ENCODE peak calls at places on chromosomes 5 and 9, in nine cellular contexts. Q is substantia nigra; Z is testis; P is aorta; H is esophagus squamous epithelium; L is mammary epithelial cell; N is CD8-positive, alpha-beta T cell; U is Karpas-422; R is AG04450. C is an unnamed sample.

GRCh38 chr5:135625961-135626360 is 47.2 kb upstream of the CXCL14 start:
- DNase-seq in N (no peak), R (no peak), Q (no peak), H (no peak), Z (no peak), U (no peak), P (no peak), L (no peak), C (no peak)

GRCh38 chr5:37615184-37615583 is 224.7 kb downstream of the GDNF start:
- DNase-seq in N (no peak), Q (no peak), P (no peak), U (no peak), Z (no peak), R (peak; percentile 38), L (no peak), H (no peak), C (no peak)

GRCh38 chr5:41447761-41448510 is 62.5 kb downstream of the PLCXD3 start:
- DNase-seq in R (no peak), P (no peak), Z (no peak), N (no peak), Q (no peak), L (no peak), H (no peak), U (no peak), C (no peak)

GRCh38 chr5:103744159-103744558 is 181.6 kb upstream of the NUDT12 start:
- DNase-seq in H (no peak), P (no peak), R (peak; percentile 2), L (peak; percentile 57), U (no peak), Z (no peak), Q (no peak), N (no peak), C (peak; percentile 2)

GRCh38 chr9:21579209-21579608 is 97.1 kb upstream of the IFNE start:
- DNase-seq in L (no peak), Z (no peak), N (peak; percentile 49), R (no peak), U (no peak), H (no peak), Q (no peak), P (no peak), C (no peak)

GRCh38 chr5:5146530-5147160 is 6.5 kb downstream of the ADAMTS16 start:
- DNase-seq in Z (no peak), Q (no peak), L (no peak), H (no peak), P (no peak), U (no peak), R (no peak), N (no peak), C (no peak)

GRCh38 chr9:93059097-93059959 is 827 bp downstream of the SUSD3 start:
- DNase-seq in U (no peak), L (no peak), Q (no peak), N (no peak), Z (no peak), R (no peak), P (no peak), H (no peak), C (no peak)

GRCh38 chr5:43044181-43044914 is 4.2 kb upstream of the ANXA2R start:
- DNase-seq in R (no peak), L (no peak), Z (no peak), P (peak; percentile 75), N (no peak), U (no peak), Q (no peak), H (no peak), C (no peak)

GRCh38 chr5:171023508-171023907 is 161.7 kb downstream of the RANBP17 start:
- DNase-seq in P (no peak), U (no peak), L (no peak), H (no peak), Q (no peak), N (no peak), Z (no peak), R (no peak), C (no peak)

GRCh38 chr5:81650992-81651391 is 99.9 kb downstream of the SSBP2 start:
- DNase-seq in L (no peak), P (no peak), U (no peak), H (no peak), Z (no peak), R (no peak), N (no peak), Q (no peak), C (no peak)

GRCh38 chr9:130214921-130215320 is 42.7 kb downstream of the NCS1 start:
- DNase-seq in L (no peak), Z (no peak), R (no peak), U (no peak), P (no peak), N (no peak), H (no peak), Q (no peak), C (no peak)

GRCh38 chr9:130213898-130214761 is 41.9 kb downstream of the NCS1 start:
- DNase-seq in Q (no peak), H (no peak), U (no peak), P (no peak), R (no peak), L (no peak), N (no peak), Z (no peak), C (no peak)

GRCh38 chr9:130215341-130216119 is 43.3 kb downstream of the NCS1 start:
- DNase-seq in Q (no peak), U (no peak), L (peak; percentile 35), R (no peak), N (peak; percentile 8), Z (no peak), P (no peak), H (no peak), C (no peak)

GRCh38 chr9:130211548-130212226 is 39.5 kb downstream of the NCS1 start:
- DNase-seq in P (no peak), N (no peak), Q (no peak), Z (no peak), L (no peak), H (no peak), R (no peak), U (no peak), C (no peak)

GRCh38 chr9:130212543-130213297 is 40.5 kb downstream of the NCS1 start:
- DNase-seq in Q (no peak), R (no peak), H (no peak), Z (no peak), P (no peak), N (no peak), U (no peak), L (peak; percentile 50), C (peak; percentile 26)
- H3K27ac ChIP-seq in Q (no peak overlapping the region), R (no peak overlapping the region), H (peak overlapping the region; percentile 76), Z (no peak overlapping the region), P (no peak overlapping the region), N (no peak overlapping the region), U (no peak overlapping the region), L (no peak overlapping the region), C (peak overlapping the region; percentile 6)

DNA sequence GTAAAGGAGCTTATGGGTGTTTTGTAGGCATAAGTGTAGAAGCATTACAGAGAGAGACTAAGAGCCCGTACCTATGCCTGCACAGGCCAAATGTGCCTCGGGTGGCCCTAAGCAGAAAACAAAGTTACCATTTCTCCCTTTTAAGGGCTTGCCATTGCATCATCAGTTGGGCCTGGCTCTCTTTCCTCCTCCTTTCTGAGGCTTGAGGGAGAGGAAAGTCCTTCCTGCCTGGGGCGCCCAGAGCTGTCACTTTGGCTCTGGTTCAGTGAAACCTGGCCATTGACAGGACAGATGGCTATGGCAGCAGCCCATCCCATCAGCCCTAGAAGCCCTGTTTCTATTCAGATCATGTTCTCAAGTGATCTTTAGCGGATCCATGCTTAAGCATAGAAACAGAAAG is 293.3 kb downstream of the YTHDC2 start:
- DNase-seq in H (no peak), Z (peak; percentile 17), N (peak; percentile 12), L (peak; percentile 3), U (no peak), P (no peak), R (no peak), Q (no peak), C (no peak)
- H3K27ac ChIP-seq in H (peak overlapping the region; percentile 62), Z (no peak overlapping the region), N (no peak overlapping the region), L (no peak overlapping the region), U (no peak overlapping the region), P (no peak overlapping the region), R (no peak overlapping the region), Q (no peak overlapping the region), C (no peak overlapping the region)

GRCh38 chr5:158899792-158900191 is 199.9 kb downstream of the EBF1 start:
- DNase-seq in P (no peak), Q (no peak), U (no peak), H (no peak), Z (peak; percentile 66), R (no peak), N (no peak), L (no peak), C (no peak)

GRCh38 chr5:158897444-158898160 is 202.1 kb downstream of the EBF1 start:
- DNase-seq in P (no peak), N (no peak), Q (no peak), Z (no peak), H (no peak), L (no peak), U (no peak), R (no peak), C (no peak)

GRCh38 chr5:158899201-158899600 is 200.5 kb downstream of the EBF1 start:
- DNase-seq in L (no peak), N (no peak), Q (no peak), U (no peak), H (no peak), Z (no peak), P (no peak), R (no peak), C (no peak)

GRCh38 chr5:158895573-158895972 is 204.1 kb downstream of the EBF1 start:
- DNase-seq in P (no peak), H (no peak), U (no peak), Z (no peak), L (no peak), R (no peak), Q (no peak), N (no peak), C (no peak)

DNA sequence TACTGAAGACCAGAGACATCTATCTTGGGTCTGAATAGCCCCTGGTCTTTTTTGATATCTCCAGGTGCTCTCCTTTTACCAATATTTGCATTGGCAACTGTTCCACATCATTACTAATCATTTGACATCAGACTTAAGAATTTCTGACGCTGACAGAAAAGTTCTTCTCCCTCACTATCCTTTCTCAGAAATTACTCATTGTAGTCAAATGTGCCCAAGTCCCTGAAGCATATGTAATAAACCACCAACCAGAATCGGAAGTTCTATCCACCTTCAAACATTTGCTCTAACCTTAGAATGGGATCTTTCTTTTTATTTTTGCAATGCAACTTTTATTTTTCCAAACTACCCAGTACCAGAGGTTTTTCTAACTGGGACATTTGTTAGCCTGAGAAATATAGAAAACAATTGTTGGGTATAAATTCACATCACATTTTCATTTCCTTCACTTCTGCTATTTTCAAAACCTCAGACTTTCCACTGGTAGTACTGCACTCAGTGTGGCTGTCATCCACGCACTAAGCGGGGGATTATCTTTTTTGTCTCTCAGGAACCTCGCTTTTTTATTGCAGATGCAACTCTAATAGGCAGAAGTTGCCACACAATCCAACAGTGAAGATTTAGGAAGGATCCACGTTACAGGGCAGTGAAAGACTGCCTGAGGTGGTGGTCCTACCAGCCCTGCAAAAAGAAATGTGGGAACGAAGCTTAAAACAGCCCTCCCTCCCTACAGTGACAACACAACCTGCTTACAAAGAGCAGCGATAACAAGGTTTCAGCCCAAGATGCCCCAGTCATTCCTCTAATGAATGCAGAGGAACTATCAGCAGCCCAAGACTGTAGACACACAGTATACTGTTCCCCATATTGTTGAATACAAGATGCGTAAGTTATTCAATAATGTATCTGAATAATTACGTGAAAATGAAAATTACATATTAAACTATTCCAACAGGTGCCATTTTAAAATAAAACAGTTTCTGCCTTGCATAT is 201.2 kb downstream of the EBF1 start:
- DNase-seq in Q (no peak), U (peak; percentile 95), R (no peak), P (no peak), L (no peak), Z (no peak), H (no peak), N (no peak), C (no peak)
- H3K27ac ChIP-seq in Q (no peak overlapping the region), U (peak overlapping the region; percentile 98), R (no peak overlapping the region), P (no peak overlapping the region), L (no peak overlapping the region), Z (no peak overlapping the region), H (no peak overlapping the region), N (no peak overlapping the region), C (no peak overlapping the region)

GRCh38 chr5:140244525-140245025 is 58.3 kb downstream of the PFDN1 start:
- DNase-seq in R (peak; percentile 79), Z (peak; percentile 95), P (peak; percentile 96), Q (peak; percentile 87), L (peak; percentile 73), N (peak; percentile 77), H (peak; percentile 33), U (peak; percentile 91), C (peak; percentile 52)
- H3K27ac ChIP-seq in R (peak overlapping the region; percentile 52), Z (no peak overlapping the region), P (no peak overlapping the region), Q (peak overlapping the region; percentile 41), L (no peak overlapping the region), N (no peak overlapping the region), H (peak overlapping the region; percentile 4), U (no peak overlapping the region), C (no peak overlapping the region)

C was measured in epithelial cell of prostate.